ENCODE peak calls at places on chromosome 20, in nine cellular contexts. X is H9; K is CD8-positive, alpha-beta memory T cell; G is left ventricle myocardium inferior; A is naive thymus-derived CD4-positive, alpha-beta T cell; C is breast epithelium; H is foreskin keratinocyte; J is kidney; B is A549. N is an unnamed sample. For H3K4me1, the result is how much of the 10 kb centered on the place peaks cover.

GRCh38 chr20:4195499-4195898 is 180.1 kb upstream of the RNF24 start:
- DNase-seq in X (peak), K (no peak), G (no peak), A (no peak), C (no peak), H (no peak), J (no peak), B (peak), N (no peak)

GRCh38 chr20:53803492-53804155 is 210.0 kb upstream of the ZNF217 start:
- DNase-seq in X (no peak), K (no peak), G (no peak), A (no peak), C (no peak), H (no peak), J (no peak), B (no peak), N (no peak)

GRCh38 chr20:6008254-6008653 is 45.6 kb downstream of the LRRN4 start:
- DNase-seq in X (no peak), K (no peak), G (no peak), A (no peak), C (no peak), H (peak), J (no peak), B (peak), N (peak)

GRCh38 chr20:50455656-50456451 is 54.3 kb upstream of the PTPN1 start:
- DNase-seq in X (no peak), K (no peak), G (peak), A (no peak), C (no peak), H (no peak), J (no peak), B (no peak), N (no peak)

GRCh38 chr20:17859616-17860232 is 108.9 kb downstream of the SNX5 start:
- DNase-seq in X (peak), K (peak), G (peak), A (no peak), C (no peak), H (no peak), J (peak), B (no peak), N (no peak)

GRCh38 chr20:48721324-48722001 is 106.3 kb downstream of the PREX1 start:
- DNase-seq in X (no peak), K (no peak), G (no peak), A (no peak), C (no peak), H (no peak), J (no peak), B (no peak), N (no peak)

GRCh38 chr20:20297181-20297580 is 70.7 kb upstream of the INSM1 start:
- DNase-seq in X (no peak), K (no peak), G (no peak), A (no peak), C (no peak), H (no peak), J (no peak), B (no peak), N (no peak)

GRCh38 chr20:18645851-18646250 is 58.0 kb downstream of the DTD1 start:
- DNase-seq in X (no peak), K (no peak), G (no peak), A (no peak), C (no peak), H (no peak), J (no peak), B (no peak), N (no peak)

GRCh38 chr20:43183526-43183925 is 6.2 kb downstream of the PTPRT start:
- DNase-seq in X (no peak), K (no peak), G (no peak), A (no peak), C (no peak), H (no peak), J (no peak), B (no peak), N (no peak)

GRCh38 chr20:11544029-11544678 is 373.5 kb upstream of the BTBD3 start:
- DNase-seq in X (no peak), K (no peak), G (no peak), A (no peak), C (no peak), H (peak), J (no peak), B (peak), N (peak)

GRCh38 chr20:9503530-9504251 is 10.7 kb upstream of the LAMP5 start:
- DNase-seq in X (peak), K (no peak), G (no peak), A (no peak), C (no peak), H (no peak), J (no peak), B (no peak), N (no peak)

GRCh38 chr20:57785720-57786119 is 75.9 kb upstream of the PMEPA1 start:
- DNase-seq in X (peak), K (no peak), G (no peak), A (no peak), C (no peak), H (no peak), J (no peak), B (no peak), N (no peak)

GRCh38 chr20:4018015-4018748 is 2.8 kb upstream of the RNF24 start:
- DNase-seq in X (no peak), K (no peak), G (no peak), A (no peak), C (no peak), H (peak), J (no peak), B (no peak), N (no peak)

GRCh38 chr20:8036771-8037170 is 17.2 kb upstream of the TMX4 start:
- DNase-seq in X (no peak), K (no peak), G (no peak), A (no peak), C (no peak), H (no peak), J (no peak), B (no peak), N (no peak)

GRCh38 chr20:35901678-35902544 is 52.4 kb downstream of the SCAND1 start:
- DNase-seq in X (no peak), K (no peak), G (no peak), A (no peak), C (no peak), H (peak), J (no peak), B (peak), N (no peak)

GRCh38 chr20:5569021-5569420 is 181.2 kb upstream of the SHLD1 start:
- DNase-seq in X (no peak), K (peak), G (no peak), A (peak), C (no peak), H (peak), J (no peak), B (peak), N (no peak)

GRCh38 chr20:50126662-50127061 is 13.7 kb upstream of the UBE2V1 start:
- DNase-seq in X (no peak), K (no peak), G (no peak), A (no peak), C (no peak), H (peak), J (no peak), B (no peak), N (no peak)

GRCh38 chr20:4227085-4227821 is 211.9 kb upstream of the RNF24 start:
- DNase-seq in X (peak), K (no peak), G (no peak), A (no peak), C (no peak), H (peak), J (no peak), B (peak), N (no peak)

GRCh38 chr20:49798718-49799117 is 13.9 kb upstream of the SLC9A8 start:
- DNase-seq in X (no peak), K (no peak), G (no peak), A (no peak), C (no peak), H (no peak), J (no peak), B (no peak), N (no peak)

GRCh38 chr20:18985551-18985950 is 172.0 kb downstream of the SCP2D1 start:
- DNase-seq in X (no peak), K (no peak), G (no peak), A (no peak), C (no peak), H (peak), J (no peak), B (no peak), N (no peak)

GRCh38 chr20:45121388-45121787 is 2.9 kb downstream of the WFDC12 start:
- DNase-seq in X (no peak), K (no peak), G (no peak), A (no peak), C (no peak), H (no peak), J (no peak), B (no peak), N (no peak)

GRCh38 chr20:24117386-24117785 is 128.8 kb upstream of the GGTLC1 start:
- DNase-seq in X (no peak), K (no peak), G (no peak), A (no peak), C (no peak), H (no peak), J (no peak), B (no peak), N (no peak)

DNA sequence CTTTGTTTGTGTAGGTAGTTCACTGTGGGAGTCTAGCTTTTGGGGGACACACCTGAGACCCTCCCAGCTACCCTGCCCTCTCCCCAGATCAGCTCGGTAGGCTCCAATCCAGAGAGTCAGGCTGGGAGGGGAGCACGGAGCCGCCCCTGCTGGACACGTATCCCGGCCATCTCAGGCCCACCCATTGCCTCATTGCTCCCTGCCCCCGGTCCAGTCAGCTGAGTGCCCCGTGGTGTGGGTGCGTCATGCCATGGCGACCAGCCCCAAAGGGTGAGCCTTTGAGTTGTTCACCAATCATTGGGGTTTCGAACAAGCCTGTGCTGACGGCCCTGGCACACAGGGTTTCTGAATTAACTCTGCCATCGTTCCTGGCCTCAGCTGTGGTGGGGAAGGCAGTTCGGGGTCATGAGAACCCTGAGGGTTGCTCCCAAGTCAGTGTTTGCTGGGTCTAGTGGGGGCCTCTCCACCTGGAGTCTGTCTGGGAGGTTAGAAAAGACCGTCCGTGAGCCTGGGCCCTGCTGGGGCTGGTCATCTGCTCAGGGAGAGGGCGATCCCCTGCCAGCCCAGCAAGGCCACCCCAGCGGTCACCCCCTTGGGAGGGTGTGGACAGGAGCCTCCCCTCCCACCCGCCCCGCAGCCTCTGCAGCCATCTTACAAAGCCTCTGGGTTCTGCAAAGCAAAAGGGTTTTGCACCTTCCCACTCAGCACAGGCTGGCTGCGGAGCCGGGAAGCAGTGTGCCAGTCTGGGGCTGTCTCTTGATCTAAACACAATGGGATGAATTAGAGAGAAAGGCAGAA is 34.5 kb downstream of the NTSR1 start:
- DNase-seq in X (no peak), K (no peak), G (peak), A (no peak), C (peak), H (no peak), J (peak), B (no peak), N (no peak)
- H3K4me1 ChIP-seq in X (under half), K (half or more), G (under half), A (half or more), C (under half), H (under half), J (under half), B (under half), N (under half)

DNA sequence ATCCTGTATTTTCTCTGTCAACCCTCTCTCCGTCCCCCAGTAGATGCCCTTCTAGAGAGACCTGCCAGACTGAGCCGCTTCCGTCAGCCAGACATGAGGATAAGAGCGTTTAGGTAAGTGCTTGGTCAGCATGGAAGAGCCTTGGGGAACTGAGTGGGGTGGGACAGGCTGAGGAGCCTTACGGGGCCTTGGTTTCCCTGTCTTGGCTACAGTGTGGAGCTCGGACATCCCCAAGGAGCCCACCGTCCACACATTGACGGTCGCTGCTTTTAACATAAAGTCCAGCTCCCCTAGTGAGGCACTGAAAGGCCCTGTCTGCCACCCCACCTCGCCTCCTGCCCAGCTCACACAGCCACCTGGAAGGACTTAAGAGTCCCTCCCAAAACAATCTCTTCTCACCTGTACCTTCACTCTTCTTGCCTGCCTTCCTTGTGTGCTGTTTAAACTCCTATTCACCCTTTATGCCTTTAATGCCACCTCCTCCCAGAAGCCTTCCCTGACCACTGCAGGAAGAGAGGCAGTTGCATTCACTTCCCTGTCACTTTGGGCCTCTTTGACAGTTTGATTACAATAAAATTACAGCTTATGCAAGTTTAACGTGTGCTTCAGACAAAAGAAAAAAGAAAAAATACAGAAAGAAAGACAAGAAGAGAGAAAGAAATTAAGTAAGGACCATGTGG is 42.3 kb downstream of the PDYN start:
- DNase-seq in X (no peak), K (no peak), G (no peak), A (no peak), C (no peak), H (no peak), J (no peak), B (no peak), N (no peak)
- H3K4me1 ChIP-seq in X (under half), K (under half), G (under half), A (under half), C (under half), H (under half), J (under half), B (under half), N (under half)

GRCh38 chr20:51529027-51529749 is 13.3 kb downstream of the NFATC2 start:
- DNase-seq in X (no peak), K (no peak), G (no peak), A (no peak), C (no peak), H (no peak), J (no peak), B (no peak), N (no peak)

GRCh38 chr20:51529758-51530157 is 12.8 kb downstream of the NFATC2 start:
- DNase-seq in X (no peak), K (peak), G (no peak), A (peak), C (no peak), H (no peak), J (no peak), B (no peak), N (no peak)

GRCh38 chr20:51526754-51527153 is 15.8 kb downstream of the NFATC2 start:
- DNase-seq in X (no peak), K (no peak), G (no peak), A (no peak), C (no peak), H (no peak), J (no peak), B (no peak), N (no peak)

GRCh38 chr20:51526105-51526470 is 16.4 kb downstream of the NFATC2 start:
- DNase-seq in X (no peak), K (no peak), G (no peak), A (no peak), C (no peak), H (no peak), J (no peak), B (no peak), N (no peak)

DNA sequence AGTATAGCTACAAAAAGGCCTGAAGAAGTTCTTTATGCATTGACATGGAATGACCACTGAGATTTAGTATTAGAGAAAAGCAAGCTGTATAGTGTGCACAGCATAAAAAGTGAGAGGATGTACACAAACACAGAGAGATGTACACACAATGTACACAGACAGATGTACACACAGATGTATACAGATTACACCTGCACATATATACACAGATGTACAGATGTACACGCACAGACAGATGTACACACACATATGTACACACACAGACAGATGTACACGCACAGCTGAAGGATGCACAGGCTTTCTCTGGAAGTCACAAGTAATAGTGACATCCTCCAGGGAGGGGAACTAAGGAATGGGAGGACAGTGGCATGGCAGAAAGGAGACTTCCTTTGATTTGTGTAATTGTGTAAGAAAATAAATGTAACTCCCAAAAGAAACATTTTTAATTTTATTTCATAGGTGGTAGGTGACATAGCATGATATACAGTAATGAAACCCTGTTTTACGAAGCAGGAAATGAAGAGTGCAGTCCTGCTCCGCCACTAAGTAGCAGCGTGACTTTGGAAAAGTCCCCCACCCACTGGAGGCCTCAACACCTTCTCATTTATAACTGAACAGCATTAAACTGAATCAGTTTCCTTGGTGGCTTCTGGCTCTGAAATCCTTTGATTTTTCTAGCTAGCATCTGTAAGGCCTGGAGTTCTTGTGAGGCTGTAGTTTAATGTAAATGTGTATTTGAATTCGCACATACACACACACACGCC is 14.1 kb downstream of the NFATC2 start:
- DNase-seq in X (no peak), K (peak), G (no peak), A (peak), C (no peak), H (no peak), J (no peak), B (no peak), N (no peak)
- H3K4me1 ChIP-seq in X (under half), K (half or more), G (under half), A (half or more), C (under half), H (under half), J (under half), B (under half), N (under half)

GRCh38 chr20:38872491-38873049 is 53.6 kb upstream of the FAM83D start:
- DNase-seq in X (no peak), K (no peak), G (no peak), A (no peak), C (no peak), H (no peak), J (no peak), B (no peak), N (no peak)

GRCh38 chr20:38873050-38873581 is 53.1 kb upstream of the FAM83D start:
- DNase-seq in X (no peak), K (peak), G (no peak), A (peak), C (no peak), H (no peak), J (no peak), B (no peak), N (no peak)

GRCh38 chr20:38870733-38871559 is 55.3 kb upstream of the FAM83D start:
- DNase-seq in X (no peak), K (peak), G (no peak), A (no peak), C (no peak), H (peak), J (no peak), B (peak), N (no peak)

GRCh38 chr20:38871560-38871953 is 54.7 kb upstream of the FAM83D start:
- DNase-seq in X (no peak), K (no peak), G (no peak), A (no peak), C (no peak), H (no peak), J (no peak), B (no peak), N (no peak)

DNA sequence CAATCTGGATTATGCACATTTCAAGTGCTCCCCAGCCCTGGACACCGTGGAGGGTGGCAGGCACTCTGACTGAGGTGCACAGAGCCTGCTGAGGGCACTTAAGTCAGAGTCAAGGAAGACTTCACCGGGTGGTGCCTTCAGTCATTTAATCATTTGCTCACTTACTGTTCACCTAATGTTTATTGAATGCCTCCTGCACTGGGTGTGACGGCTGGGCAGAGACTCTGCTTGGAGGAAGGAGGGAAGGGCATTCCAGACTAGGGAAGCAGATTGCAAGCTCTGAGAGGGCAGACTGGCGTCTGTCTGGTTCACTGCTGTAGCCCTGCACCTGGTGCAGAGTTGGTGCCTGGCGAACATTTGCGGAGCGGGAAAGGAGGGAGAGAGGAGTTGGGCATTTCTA is 54.2 kb upstream of the FAM83D start:
- DNase-seq in X (no peak), K (no peak), G (no peak), A (no peak), C (no peak), H (no peak), J (no peak), B (no peak), N (no peak)
- H3K4me1 ChIP-seq in X (under half), K (half or more), G (half or more), A (under half), C (under half), H (under half), J (under half), B (under half), N (under half)

GRCh38 chr20:58908216-58908615 is 55.7 kb downstream of the GNAS start:
- DNase-seq in X (no peak), K (no peak), G (no peak), A (no peak), C (no peak), H (no peak), J (no peak), B (no peak), N (no peak)
- H3K4me1 ChIP-seq in X (under half), K (under half), G (half or more), A (under half), C (under half), H (under half), J (under half), B (under half), N (under half)